ENCODE peak calls at places on chromosomes 4 and X, in nine cellular contexts. D is Karpas-422, Q is stomach, J is ascending aorta, H is left ventricle myocardium inferior, E is gastrocnemius medialis, S is dorsolateral prefrontal cortex, G is heart right ventricle, M is IMR-90. K is an unnamed sample.

GRCh38 chr4:94880976-94881375 is 123.2 kb downstream of the BMPR1B start:
- DNase-seq in J (no peak), S (no peak), E (no peak), M (peak; percentile 77), Q (no peak), H (no peak), D (no peak), G (no peak), K (no peak)

GRCh38 chr4:86498560-86499166 is 95.5 kb upstream of the PTPN13 start:
- DNase-seq in S (no peak), G (peak; percentile 13), E (no peak), J (no peak), Q (no peak), H (no peak), M (peak; percentile 68), D (peak; percentile 81), K (no peak)

GRCh38 chrX:101210630-101211029 is 9.0 kb upstream of the DRP2 start:
- DNase-seq in J (no peak), H (no peak), E (no peak), M (no peak), G (no peak), D (no peak), Q (no peak), S (no peak), K (no peak)

GRCh38 chr4:141905751-141906150 is 269.4 kb downstream of the IL15 start:
- DNase-seq in M (peak; percentile 80), E (no peak), J (no peak), S (no peak), Q (no peak), H (no peak), D (no peak), G (no peak), K (no peak)

GRCh38 chrX:40996886-40997530 is 88.2 kb upstream of the USP9X start:
- DNase-seq in S (no peak), E (peak; percentile 2), J (no peak), H (no peak), Q (no peak), M (peak; percentile 81), D (peak; percentile 80), G (peak; percentile 4), K (no peak)

GRCh38 chr4:101806914-101807313 is 16.4 kb downstream of the BANK1 start:
- DNase-seq in D (peak; percentile 96), G (no peak), H (no peak), Q (no peak), E (no peak), J (no peak), M (no peak), S (no peak), K (no peak)

GRCh38 chrX:30613736-30614135 is 36.2 kb upstream of the TASL start:
- DNase-seq in G (no peak), H (no peak), S (no peak), E (no peak), M (no peak), J (no peak), D (no peak), Q (no peak), K (no peak)

GRCh38 chr4:16140520-16141249 is 56.9 kb upstream of the PROM1 start:
- DNase-seq in E (no peak), D (no peak), H (no peak), G (no peak), M (peak; percentile 68), J (peak; percentile 83), S (no peak), Q (peak; percentile 79), K (peak; percentile 19)

GRCh38 chr4:88144048-88144447 is 14.4 kb downstream of the ABCG2 start:
- DNase-seq in S (no peak), G (no peak), H (no peak), J (no peak), D (no peak), M (no peak), E (no peak), Q (no peak), K (no peak)

GRCh38 chrX:66200855-66201795 is 37.1 kb downstream of the HEPH start:
- DNase-seq in J (no peak), H (no peak), E (no peak), G (no peak), Q (no peak), M (peak; percentile 17), S (no peak), D (peak; percentile 44), K (no peak)

GRCh38 chr4:75432683-75433082 is 81.5 kb downstream of the RCHY1 start:
- DNase-seq in J (no peak), E (no peak), S (no peak), Q (no peak), H (no peak), D (peak; percentile 77), M (peak; percentile 7), G (no peak), K (no peak)

GRCh38 chrX:132957211-132958085 is 981 bp downstream of the HS6ST2 start:
- DNase-seq in Q (no peak), M (no peak), J (no peak), E (no peak), D (no peak), H (no peak), S (no peak), G (no peak), K (no peak)

DNA sequence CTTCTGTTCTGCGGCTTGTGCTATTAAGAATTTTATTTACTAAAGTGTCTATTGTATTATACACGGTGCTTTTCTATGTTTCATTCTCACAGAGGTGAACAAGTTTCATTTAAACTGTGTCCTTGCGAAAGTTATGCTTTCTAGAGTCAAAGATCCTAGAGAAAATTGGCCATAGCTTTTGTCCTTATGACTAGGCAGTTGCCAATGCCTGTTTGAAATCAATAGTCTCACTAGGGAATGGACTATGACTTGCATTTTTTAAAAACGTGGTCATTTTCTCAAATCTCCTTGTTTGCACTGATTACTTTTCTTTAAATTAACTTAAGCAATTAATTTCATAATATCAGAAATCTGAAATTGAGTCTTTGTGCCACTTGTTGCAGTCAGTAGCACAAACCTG is 211.7 kb upstream of the MID1 start:
- DNase-seq in S (no peak), Q (no peak), E (no peak), G (no peak), H (no peak), J (no peak), M (no peak), D (no peak), K (no peak)
- H3K27ac ChIP-seq in S (no peak overlapping the region), Q (no peak overlapping the region), E (no peak overlapping the region), G (no peak overlapping the region), H (no peak overlapping the region), J (no peak overlapping the region), M (no peak overlapping the region), D (no peak overlapping the region), K (peak overlapping the region; percentile 69)

DNA sequence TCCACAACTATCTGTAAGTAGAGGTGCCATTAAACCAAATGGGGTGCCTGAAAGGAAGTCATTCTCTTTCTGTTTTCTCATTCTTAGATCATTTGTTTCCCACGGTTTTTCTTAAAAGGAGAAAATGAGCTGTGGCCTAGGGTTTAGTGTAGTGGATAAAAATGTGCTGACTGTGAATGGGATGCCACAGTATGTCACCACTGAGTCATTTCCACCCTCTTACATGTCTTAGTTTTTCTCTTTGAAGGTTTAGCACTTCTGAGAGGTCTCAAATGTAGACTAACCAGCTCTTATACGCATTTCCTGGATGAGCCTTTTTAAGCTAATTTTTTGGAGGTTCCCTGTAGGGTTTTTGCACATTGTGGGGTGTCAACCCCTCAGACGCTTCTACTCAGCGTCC is 244.5 kb upstream of the SPANXN1 start:
- DNase-seq in E (no peak), S (no peak), Q (no peak), G (no peak), D (no peak), M (no peak), H (no peak), J (no peak), K (no peak)
- H3K27me3 ChIP-seq in E (no peaks in the 10 kb centered on the region), S (peaks cover 17% of the 10 kb centered on the region), Q (no peaks in the 10 kb centered on the region), G (no peaks in the 10 kb centered on the region), D (no peaks in the 10 kb centered on the region), M (no peaks in the 10 kb centered on the region), H (no peaks in the 10 kb centered on the region), J (no peaks in the 10 kb centered on the region), K (no peaks in the 10 kb centered on the region)

GRCh38 chr4:182564966-182565365 is 321.8 kb downstream of the TENM3 start:
- DNase-seq in D (no peak), M (peak; percentile 48), S (no peak), G (no peak), Q (no peak), H (no peak), J (no peak), E (no peak), K (no peak)

GRCh38 chr4:182567119-182567518 is 323.9 kb downstream of the TENM3 start:
- DNase-seq in Q (no peak), D (no peak), J (no peak), M (no peak), S (no peak), H (no peak), G (no peak), E (no peak), K (no peak)

GRCh38 chr4:182560358-182560757 is 317.2 kb downstream of the TENM3 start:
- DNase-seq in M (peak; percentile 76), H (no peak), E (no peak), G (no peak), S (no peak), D (no peak), Q (no peak), J (no peak), K (no peak)

GRCh38 chr4:182556576-182556975 is 313.4 kb downstream of the TENM3 start:
- DNase-seq in J (no peak), S (no peak), E (no peak), M (peak; percentile 82), Q (no peak), H (no peak), G (no peak), D (no peak), K (no peak)

GRCh38 chr4:182562350-182562749 is 319.1 kb downstream of the TENM3 start:
- DNase-seq in M (no peak), J (no peak), S (no peak), Q (no peak), E (no peak), H (no peak), D (no peak), G (no peak), K (no peak)
- H3K4me3 ChIP-seq in M (no peak overlapping the region), J (no peak overlapping the region), S (no peak overlapping the region), Q (no peak overlapping the region), E (no peak overlapping the region), H (no peak overlapping the region), D (no peak overlapping the region), G (no peak overlapping the region), K (no peak overlapping the region)

GRCh38 chr4:73676881-73677323 is 56.7 kb upstream of the RASSF6 start:
- DNase-seq in D (no peak), G (no peak), J (no peak), S (no peak), E (no peak), Q (no peak), M (peak; percentile 88), H (no peak), K (no peak)

GRCh38 chr4:73676136-73676535 is 55.9 kb upstream of the RASSF6 start:
- DNase-seq in M (no peak), E (no peak), S (no peak), J (no peak), D (no peak), G (no peak), H (no peak), Q (no peak), K (no peak)

GRCh38 chr4:73673286-73673685 is 53.0 kb upstream of the RASSF6 start:
- DNase-seq in J (no peak), S (no peak), D (no peak), Q (no peak), H (no peak), M (no peak), G (no peak), E (no peak), K (no peak)

GRCh38 chr4:73675623-73676022 is 55.4 kb upstream of the RASSF6 start:
- DNase-seq in D (no peak), H (no peak), E (no peak), M (no peak), S (no peak), G (no peak), Q (no peak), J (no peak), K (no peak)

GRCh38 chr4:73674451-73674919 is 54.2 kb upstream of the RASSF6 start:
- DNase-seq in E (no peak), Q (no peak), S (no peak), H (peak; percentile 29), J (no peak), M (peak; percentile 34), G (no peak), D (no peak), K (no peak)
- H3K27ac ChIP-seq in E (no peak overlapping the region), Q (no peak overlapping the region), S (no peak overlapping the region), H (peak overlapping the region; percentile 31), J (no peak overlapping the region), M (no peak overlapping the region), G (no peak overlapping the region), D (no peak overlapping the region), K (no peak overlapping the region)